ENCODE peak calls at places on chromosome 19, in six cellular contexts. V is COR-L47, R is IMR-90, Z is cardiac fibroblast, X is neural progenitor cell, P is fibroblast of gingiva. E is an unnamed sample.

GRCh38 chr19:30703645-30704044 is 331.5 kb downstream of the ZNF536 start:
- DNase-seq in V (no peak), X (no peak), R (no peak), Z (no peak), P (no peak), E (no peak)

GRCh38 chr19:40598918-40599307 is 2.3 kb upstream of the LTBP4 start:
- DNase-seq in V (no peak), R (no peak), P (no peak), Z (no peak), X (no peak), E (no peak)

GRCh38 chr19:16326401-16327130 is 1.9 kb downstream of the KLF2 start:
- DNase-seq in P (no peak), Z (peak), R (no peak), X (peak), V (no peak), E (peak)

GRCh38 chr19:40693896-40694295 is 3.4 kb upstream of the NUMBL start:
- DNase-seq in Z (no peak), V (no peak), R (no peak), P (no peak), X (no peak), E (no peak)

GRCh38 chr19:33507021-33507956 is 14.3 kb downstream of the PEPD start:
- DNase-seq in R (no peak), X (no peak), V (no peak), P (no peak), Z (no peak), E (no peak)

GRCh38 chr19:15142313-15142712 is 35.1 kb downstream of the SYDE1 start:
- DNase-seq in R (no peak), X (no peak), V (no peak), Z (no peak), P (no peak), E (no peak)

GRCh38 chr19:15253076-15253475 is 20.8 kb upstream of the EPHX3 start:
- DNase-seq in R (no peak), Z (no peak), X (no peak), P (no peak), V (no peak), E (no peak)

GRCh38 chr19:23554548-23554947 is 132.5 kb downstream of the ZNF675 start:
- DNase-seq in V (no peak), X (no peak), Z (peak), P (no peak), R (no peak), E (no peak)

GRCh38 chr19:33440241-33440640 is 66.7 kb downstream of the CEBPG start:
- DNase-seq in Z (no peak), P (no peak), V (no peak), R (no peak), X (no peak), E (no peak)

GRCh38 chr19:6528544-6529121 is 2.2 kb upstream of the TNFSF9 start:
- DNase-seq in P (no peak), R (no peak), X (no peak), V (no peak), Z (peak), E (no peak)

GRCh38 chr19:10719466-10719961 is 1.6 kb downstream of the DNM2 start:
- DNase-seq in Z (no peak), R (no peak), X (no peak), V (no peak), P (no peak), E (no peak)

GRCh38 chr19:34188388-34188787 is 16.1 kb downstream of the LSM14A start:
- DNase-seq in V (no peak), P (peak), X (no peak), R (no peak), Z (peak), E (no peak)

GRCh38 chr19:35437152-35437951 is 10.7 kb upstream of the FFAR2 start:
- DNase-seq in P (no peak), X (no peak), Z (no peak), V (no peak), R (no peak), E (no peak)

GRCh38 chr19:41265376-41266153 is 1.4 kb downstream of the HNRNPUL1 start:
- DNase-seq in R (peak), V (peak), Z (peak), X (peak), P (peak), E (peak)

GRCh38 chr19:7640803-7641202 is 3.9 kb downstream of the STXBP2 start:
- DNase-seq in Z (no peak), V (no peak), X (no peak), R (no peak), P (no peak), E (no peak)

GRCh38 chr19:12623361-12624031 is 12.8 kb downstream of the ZNF791 start:
- DNase-seq in R (peak), V (no peak), P (no peak), X (no peak), Z (no peak), E (no peak)

GRCh38 chr19:18660051-18660910 is 23.2 kb upstream of the CRTC1 start:
- DNase-seq in P (peak), X (no peak), R (peak), Z (peak), V (no peak), E (no peak)

GRCh38 chr19:29510701-29511265 is 15.0 kb upstream of the VSTM2B start:
- DNase-seq in Z (no peak), R (no peak), X (peak), V (no peak), P (no peak), E (peak)

GRCh38 chr19:49758292-49758691 is 4.8 kb downstream of the TSKS start:
- DNase-seq in V (no peak), Z (peak), X (no peak), R (peak), P (no peak), E (no peak)

GRCh38 chr19:38741670-38742069 is 2.6 kb downstream of the CAPN12 start:
- DNase-seq in V (no peak), X (no peak), R (no peak), P (no peak), Z (no peak), E (no peak)

GRCh38 chr19:40580619-40581018 is 3.9 kb downstream of the SHKBP1 start:
- DNase-seq in X (no peak), P (no peak), V (no peak), R (no peak), Z (no peak), E (no peak)

GRCh38 chr19:16111909-16112752 is 442 bp downstream of the RAB8A start:
- DNase-seq in Z (no peak), X (no peak), P (no peak), V (no peak), R (no peak), E (no peak)

GRCh38 chr19:42121666-42122069 is 10.6 kb downstream of the POU2F2 start:
- DNase-seq in P (peak), R (peak), V (no peak), Z (peak), X (no peak), E (no peak)

GRCh38 chr19:15748239-15748638 is 10.5 kb downstream of the OR10H3 start:
- DNase-seq in V (no peak), P (no peak), Z (no peak), R (no peak), X (no peak), E (no peak)

GRCh38 chr19:30391554-30392551 is 19.7 kb downstream of the ZNF536 start:
- DNase-seq in Z (no peak), X (peak), R (no peak), V (no peak), P (no peak), E (no peak)

GRCh38 chr19:17848598-17849292 is 963 bp upstream of the JAK3 start:
- DNase-seq in V (no peak), R (no peak), X (peak), P (no peak), Z (no peak), E (no peak)

GRCh38 chr19:40642062-40642706 is 41.0 kb downstream of the LTBP4 start:
- DNase-seq in P (no peak), Z (no peak), R (no peak), X (no peak), V (no peak), E (no peak)

GRCh38 chr19:48111280-48111679 is 663 bp upstream of the PLA2G4C start:
- DNase-seq in P (no peak), R (no peak), X (no peak), V (no peak), Z (no peak), E (no peak)

GRCh38 chr19:39053276-39054090 is 21.1 kb upstream of the FBXO27 start:
- DNase-seq in V (no peak), X (no peak), P (no peak), Z (no peak), R (no peak), E (no peak)

GRCh38 chr19:35558400-35559280 is 4.8 kb downstream of the ATP4A start:
- DNase-seq in R (no peak), P (no peak), Z (no peak), V (no peak), X (no peak), E (no peak)

GRCh38 chr19:3398114-3398899 is 31.9 kb downstream of the NFIC start:
- DNase-seq in V (no peak), X (peak), P (no peak), Z (no peak), R (peak), E (peak)

E was measured in nephron progenitor cell.